ENCODE peak calls at places on chromosomes 1 and 21, in nine cellular contexts. Y is HL-60; H is HTR-8/SVneo; Z is body of pancreas; P is activated CD4-positive, CD25-positive, alpha-beta regulatory T cell treated with anti-CD3 and anti-CD28 coated beads, Interleukin-2, amount 50 U/mL, for 72 hours; B is central memory CD4-positive, alpha-beta T cell; M is NCI-H345; T is endothelial cell; C is cardiac muscle cell. S is an unnamed sample.

GRCh38 chr1:44134071-44134920 is 7.1 kb downstream of the KLF18 start:
- DNase-seq in P (no peak), H (no peak), C (no peak), Y (no peak), M (no peak), B (no peak), Z (no peak), T (no peak), S (no peak)

GRCh38 chr1:218377143-218377660 is 32.1 kb downstream of the TGFB2 start:
- DNase-seq in Z (no peak), P (peak), H (peak), B (peak), T (no peak), Y (peak), C (no peak), M (no peak), S (no peak)

GRCh38 chr21:34592120-34592561 is 22.8 kb downstream of the RCAN1 start:
- DNase-seq in Z (peak), H (no peak), C (peak), M (peak), T (no peak), Y (no peak), P (no peak), B (no peak), S (no peak)

GRCh38 chr1:89516055-89516454 is 8.6 kb upstream of the LRRC8B start:
- DNase-seq in M (no peak), T (no peak), Y (no peak), C (no peak), P (no peak), H (no peak), Z (no peak), B (no peak), S (no peak)

GRCh38 chr1:156912861-156913808 is 7.3 kb upstream of the LRRC71 start:
- DNase-seq in H (no peak), C (no peak), M (no peak), Y (no peak), B (no peak), T (no peak), P (no peak), Z (no peak), S (no peak)

GRCh38 chr1:65264197-65264929 is 45.0 kb upstream of the DNAJC6 start:
- DNase-seq in C (peak), T (peak), Z (no peak), B (no peak), M (peak), Y (no peak), P (no peak), H (no peak), S (peak)

GRCh38 chr1:176183618-176184017 is 23.5 kb downstream of the COP1 start:
- DNase-seq in B (no peak), Z (no peak), P (no peak), H (no peak), Y (no peak), T (no peak), M (no peak), C (no peak), S (no peak)

GRCh38 chr1:101592861-101593260 is 356.0 kb downstream of the S1PR1 start:
- DNase-seq in Z (no peak), M (peak), C (no peak), H (no peak), P (no peak), B (no peak), Y (no peak), T (no peak), S (no peak)

GRCh38 chr1:2314297-2314802 is 77.0 kb downstream of the MORN1 start:
- DNase-seq in P (no peak), T (peak), Y (no peak), C (peak), M (peak), B (no peak), Z (peak), H (peak), S (no peak)

GRCh38 chr1:46408356-46409062 is 14.4 kb downstream of the FAAH start:
- DNase-seq in B (no peak), M (no peak), Z (no peak), Y (no peak), H (no peak), T (no peak), P (no peak), C (no peak), S (no peak)

GRCh38 chr1:3068400-3069361 is at the start of gene PRDM16:
- DNase-seq in Y (no peak), Z (peak), H (peak), C (peak), B (no peak), T (peak), M (no peak), P (no peak), S (peak)

GRCh38 chr1:111275079-111275478 is 15.6 kb upstream of the CHIA start:
- DNase-seq in B (no peak), M (no peak), H (no peak), Z (no peak), P (no peak), C (no peak), Y (no peak), T (no peak), S (no peak)

GRCh38 chr1:159132271-159132881 is 39.0 kb upstream of the CADM3 start:
- DNase-seq in Z (peak), H (peak), T (peak), P (peak), Y (peak), C (peak), B (peak), M (peak), S (peak)

GRCh38 chr1:210600421-210601195 is 271.9 kb downstream of the HHAT start:
- DNase-seq in M (peak), P (no peak), Z (no peak), Y (no peak), B (no peak), H (no peak), C (no peak), T (no peak), S (no peak)

GRCh38 chr21:40166291-40166843 is 299.1 kb downstream of the PCP4 start:
- DNase-seq in M (peak), B (no peak), Y (no peak), H (no peak), C (no peak), T (no peak), Z (no peak), P (no peak), S (no peak)

GRCh38 chr1:244444854-244445253 is 6.9 kb downstream of the ADSS2 start:
- DNase-seq in P (no peak), T (no peak), Z (no peak), H (no peak), B (no peak), M (no peak), Y (no peak), C (no peak), S (peak)

S was measured in NCI-H2171.